ENCODE peak calls at places on chromosomes 4 and X, in ten cellular contexts. One of them, this sample, is unnamed.

GRCh38 chrX:121154858-121155404 is 107.5 kb downstream of the GLUD2 start:
- ATAC-seq in left colon: no peak
- ATAC-seq in heart right ventricle: no peak
- ATAC-seq in aorta: no peak
- ATAC-seq in RWPE2: no peak
- ATAC-seq in central memory CD8-positive, alpha-beta T cell: no peak
- ATAC-seq in natural killer cell: no peak
- ATAC-seq in HepG2: no peak
- ATAC-seq in stimulated activated naive CD8-positive, alpha-beta T cell treated with anti-CD3 and anti-CD28 coated beads, Interleukin-15, amount 100 ng/mL, for 72 hours: no peak
- ATAC-seq in left cardiac atrium: no peak
- ATAC-seq in this sample: no peak

GRCh38 chrX:129738466-129739308 is at the start of gene XPNPEP2:
- ATAC-seq in left cardiac atrium: peak
- ATAC-seq in left colon: peak
- ATAC-seq in RWPE2: no peak
- ATAC-seq in aorta: peak
- ATAC-seq in heart right ventricle: peak
- ATAC-seq in natural killer cell: no peak
- ATAC-seq in HepG2: peak
- ATAC-seq in stimulated activated naive CD8-positive, alpha-beta T cell treated with anti-CD3 and anti-CD28 coated beads, Interleukin-15, amount 100 ng/mL, for 72 hours: no peak
- ATAC-seq in central memory CD8-positive, alpha-beta T cell: no peak
- ATAC-seq in this sample: no peak

GRCh38 chrX:31355206-31355955 is 283.5 kb upstream of the FTHL17 start:
- ATAC-seq in stimulated activated naive CD8-positive, alpha-beta T cell treated with anti-CD3 and anti-CD28 coated beads, Interleukin-15, amount 100 ng/mL, for 72 hours: no peak
- ATAC-seq in left cardiac atrium: no peak
- ATAC-seq in heart right ventricle: no peak
- ATAC-seq in natural killer cell: no peak
- ATAC-seq in RWPE2: no peak
- ATAC-seq in aorta: no peak
- ATAC-seq in central memory CD8-positive, alpha-beta T cell: no peak
- ATAC-seq in left colon: no peak
- ATAC-seq in HepG2: no peak
- ATAC-seq in this sample: no peak

GRCh38 chr4:101621120-101621519 is 169.4 kb upstream of the BANK1 start:
- ATAC-seq in heart right ventricle: no peak
- ATAC-seq in left colon: no peak
- ATAC-seq in left cardiac atrium: no peak
- ATAC-seq in HepG2: no peak
- ATAC-seq in stimulated activated naive CD8-positive, alpha-beta T cell treated with anti-CD3 and anti-CD28 coated beads, Interleukin-15, amount 100 ng/mL, for 72 hours: no peak
- ATAC-seq in central memory CD8-positive, alpha-beta T cell: no peak
- ATAC-seq in RWPE2: no peak
- ATAC-seq in natural killer cell: no peak
- ATAC-seq in aorta: no peak
- ATAC-seq in this sample: no peak

GRCh38 chrX:108322243-108322642 is 116.0 kb downstream of the COL4A6 start:
- ATAC-seq in left colon: no peak
- ATAC-seq in natural killer cell: no peak
- ATAC-seq in RWPE2: no peak
- ATAC-seq in central memory CD8-positive, alpha-beta T cell: no peak
- ATAC-seq in left cardiac atrium: no peak
- ATAC-seq in aorta: no peak
- ATAC-seq in heart right ventricle: no peak
- ATAC-seq in HepG2: no peak
- ATAC-seq in stimulated activated naive CD8-positive, alpha-beta T cell treated with anti-CD3 and anti-CD28 coated beads, Interleukin-15, amount 100 ng/mL, for 72 hours: no peak
- ATAC-seq in this sample: no peak

GRCh38 chrX:10166731-10167149 is 10.0 kb downstream of the CLCN4 start:
- ATAC-seq in left cardiac atrium: peak
- ATAC-seq in RWPE2: no peak
- ATAC-seq in HepG2: peak
- ATAC-seq in left colon: no peak
- ATAC-seq in central memory CD8-positive, alpha-beta T cell: no peak
- ATAC-seq in aorta: no peak
- ATAC-seq in heart right ventricle: peak
- ATAC-seq in natural killer cell: no peak
- ATAC-seq in stimulated activated naive CD8-positive, alpha-beta T cell treated with anti-CD3 and anti-CD28 coated beads, Interleukin-15, amount 100 ng/mL, for 72 hours: no peak
- ATAC-seq in this sample: no peak

GRCh38 chr4:1449833-1450741 is 43.8 kb upstream of the NKX1-1 start:
- ATAC-seq in central memory CD8-positive, alpha-beta T cell: no peak
- ATAC-seq in aorta: no peak
- ATAC-seq in left colon: no peak
- ATAC-seq in natural killer cell: no peak
- ATAC-seq in stimulated activated naive CD8-positive, alpha-beta T cell treated with anti-CD3 and anti-CD28 coated beads, Interleukin-15, amount 100 ng/mL, for 72 hours: no peak
- ATAC-seq in HepG2: no peak
- ATAC-seq in heart right ventricle: no peak
- ATAC-seq in RWPE2: no peak
- ATAC-seq in left cardiac atrium: no peak
- ATAC-seq in this sample: no peak

GRCh38 chr4:682490-683172 is 6.3 kb downstream of the SLC49A3 start:
- ATAC-seq in stimulated activated naive CD8-positive, alpha-beta T cell treated with anti-CD3 and anti-CD28 coated beads, Interleukin-15, amount 100 ng/mL, for 72 hours: no peak
- ATAC-seq in left colon: peak
- ATAC-seq in HepG2: no peak
- ATAC-seq in left cardiac atrium: no peak
- ATAC-seq in natural killer cell: no peak
- ATAC-seq in central memory CD8-positive, alpha-beta T cell: no peak
- ATAC-seq in aorta: no peak
- ATAC-seq in heart right ventricle: no peak
- ATAC-seq in RWPE2: no peak
- ATAC-seq in this sample: no peak

GRCh38 chr4:21901831-21902230 is 46.7 kb downstream of the KCNIP4 start:
- ATAC-seq in natural killer cell: no peak
- ATAC-seq in stimulated activated naive CD8-positive, alpha-beta T cell treated with anti-CD3 and anti-CD28 coated beads, Interleukin-15, amount 100 ng/mL, for 72 hours: no peak
- ATAC-seq in RWPE2: peak
- ATAC-seq in aorta: no peak
- ATAC-seq in central memory CD8-positive, alpha-beta T cell: no peak
- ATAC-seq in left colon: no peak
- ATAC-seq in HepG2: no peak
- ATAC-seq in heart right ventricle: no peak
- ATAC-seq in left cardiac atrium: no peak
- ATAC-seq in this sample: no peak

GRCh38 chr4:40395908-40396806 is 61.0 kb downstream of the CHRNA9 start:
- ATAC-seq in natural killer cell: no peak
- ATAC-seq in HepG2: peak
- ATAC-seq in left colon: peak
- ATAC-seq in aorta: no peak
- ATAC-seq in central memory CD8-positive, alpha-beta T cell: no peak
- ATAC-seq in left cardiac atrium: peak
- ATAC-seq in heart right ventricle: peak
- ATAC-seq in stimulated activated naive CD8-positive, alpha-beta T cell treated with anti-CD3 and anti-CD28 coated beads, Interleukin-15, amount 100 ng/mL, for 72 hours: no peak
- ATAC-seq in RWPE2: peak
- ATAC-seq in this sample: no peak

GRCh38 chr4:110704748-110705439 is 82.0 kb upstream of the PITX2 start:
- ATAC-seq in RWPE2: no peak
- ATAC-seq in aorta: no peak
- ATAC-seq in natural killer cell: no peak
- ATAC-seq in HepG2: no peak
- ATAC-seq in central memory CD8-positive, alpha-beta T cell: no peak
- ATAC-seq in stimulated activated naive CD8-positive, alpha-beta T cell treated with anti-CD3 and anti-CD28 coated beads, Interleukin-15, amount 100 ng/mL, for 72 hours: no peak
- ATAC-seq in heart right ventricle: no peak
- ATAC-seq in left cardiac atrium: no peak
- ATAC-seq in left colon: no peak
- ATAC-seq in this sample: no peak

GRCh38 chr4:168881754-168882153 is 128.3 kb downstream of the CBR4 start:
- ATAC-seq in aorta: no peak
- ATAC-seq in central memory CD8-positive, alpha-beta T cell: no peak
- ATAC-seq in stimulated activated naive CD8-positive, alpha-beta T cell treated with anti-CD3 and anti-CD28 coated beads, Interleukin-15, amount 100 ng/mL, for 72 hours: no peak
- ATAC-seq in natural killer cell: no peak
- ATAC-seq in RWPE2: peak
- ATAC-seq in left colon: no peak
- ATAC-seq in HepG2: no peak
- ATAC-seq in heart right ventricle: no peak
- ATAC-seq in left cardiac atrium: no peak
- ATAC-seq in this sample: no peak

GRCh38 chr4:17769406-17770174 is 11.8 kb downstream of the FAM184B start:
- ATAC-seq in heart right ventricle: no peak
- ATAC-seq in aorta: no peak
- ATAC-seq in stimulated activated naive CD8-positive, alpha-beta T cell treated with anti-CD3 and anti-CD28 coated beads, Interleukin-15, amount 100 ng/mL, for 72 hours: no peak
- ATAC-seq in HepG2: no peak
- ATAC-seq in RWPE2: no peak
- ATAC-seq in central memory CD8-positive, alpha-beta T cell: no peak
- ATAC-seq in left cardiac atrium: no peak
- ATAC-seq in left colon: no peak
- ATAC-seq in natural killer cell: no peak
- ATAC-seq in this sample: no peak

GRCh38 chr4:87041142-87041541 is 106.3 kb downstream of the AFF1 start:
- ATAC-seq in stimulated activated naive CD8-positive, alpha-beta T cell treated with anti-CD3 and anti-CD28 coated beads, Interleukin-15, amount 100 ng/mL, for 72 hours: peak
- ATAC-seq in natural killer cell: no peak
- ATAC-seq in RWPE2: no peak
- ATAC-seq in HepG2: no peak
- ATAC-seq in central memory CD8-positive, alpha-beta T cell: no peak
- ATAC-seq in aorta: peak
- ATAC-seq in left cardiac atrium: peak
- ATAC-seq in left colon: no peak
- ATAC-seq in heart right ventricle: peak
- ATAC-seq in this sample: no peak

GRCh38 chr4:26088433-26088928 is 174.5 kb downstream of the SMIM20 start:
- ATAC-seq in central memory CD8-positive, alpha-beta T cell: peak
- ATAC-seq in RWPE2: peak
- ATAC-seq in natural killer cell: peak
- ATAC-seq in stimulated activated naive CD8-positive, alpha-beta T cell treated with anti-CD3 and anti-CD28 coated beads, Interleukin-15, amount 100 ng/mL, for 72 hours: peak
- ATAC-seq in aorta: peak
- ATAC-seq in left colon: no peak
- ATAC-seq in heart right ventricle: peak
- ATAC-seq in left cardiac atrium: peak
- ATAC-seq in HepG2: no peak
- ATAC-seq in this sample: peak

GRCh38 chr4:176320340-176320975 is 692 bp downstream of the SPCS3 start:
- ATAC-seq in left cardiac atrium: peak
- ATAC-seq in aorta: peak
- ATAC-seq in RWPE2: peak
- ATAC-seq in left colon: peak
- ATAC-seq in heart right ventricle: peak
- ATAC-seq in stimulated activated naive CD8-positive, alpha-beta T cell treated with anti-CD3 and anti-CD28 coated beads, Interleukin-15, amount 100 ng/mL, for 72 hours: peak
- ATAC-seq in central memory CD8-positive, alpha-beta T cell: peak
- ATAC-seq in HepG2: peak
- ATAC-seq in natural killer cell: peak
- ATAC-seq in this sample: peak

GRCh38 chrX:69298466-69299140 is 133.3 kb upstream of the PJA1 start:
- ATAC-seq in natural killer cell: no peak
- ATAC-seq in HepG2: no peak
- ATAC-seq in stimulated activated naive CD8-positive, alpha-beta T cell treated with anti-CD3 and anti-CD28 coated beads, Interleukin-15, amount 100 ng/mL, for 72 hours: no peak
- ATAC-seq in RWPE2: no peak
- ATAC-seq in central memory CD8-positive, alpha-beta T cell: no peak
- ATAC-seq in aorta: no peak
- ATAC-seq in left colon: no peak
- ATAC-seq in left cardiac atrium: peak
- ATAC-seq in heart right ventricle: peak
- ATAC-seq in this sample: no peak